ENCODE peak calls at places on chromosomes 16 and 17, in ten cellular contexts. One of them, this sample, is unnamed.

GRCh38 chr17:83183951-83184506 is 104.6 kb downstream of the METRNL start:
- DNase-seq in ovary: no peak
- DNase-seq in activated naive CD4-positive, alpha-beta T cell treated with Interleukin-2 at 50 U/mL for 16 hours: no peak
- DNase-seq in SHP77: no peak
- DNase-seq in MV-4-11: no peak
- DNase-seq in naive thymus-derived CD8-positive, alpha-beta T cell: no peak
- DNase-seq in Kasumi-1: no peak
- DNase-seq in astrocyte of the spinal cord: no peak
- DNase-seq in brain microvascular endothelial cell: no peak
- DNase-seq in endothelial cell: no peak
- DNase-seq in this sample: no peak

GRCh38 chr17:62656446-62656845 is 29.0 kb downstream of the MRC2 start:
- DNase-seq in ovary: no peak
- DNase-seq in activated naive CD4-positive, alpha-beta T cell treated with Interleukin-2 at 50 U/mL for 16 hours: no peak
- DNase-seq in SHP77: no peak
- DNase-seq in MV-4-11: no peak
- DNase-seq in naive thymus-derived CD8-positive, alpha-beta T cell: no peak
- DNase-seq in Kasumi-1: no peak
- DNase-seq in astrocyte of the spinal cord: no peak
- DNase-seq in brain microvascular endothelial cell: no peak
- DNase-seq in endothelial cell: no peak
- DNase-seq in this sample: no peak

GRCh38 chr17:81020767-81021497 is 14.0 kb upstream of the BAIAP2 start:
- DNase-seq in ovary: peak
- DNase-seq in activated naive CD4-positive, alpha-beta T cell treated with Interleukin-2 at 50 U/mL for 16 hours: no peak
- DNase-seq in SHP77: peak
- DNase-seq in MV-4-11: no peak
- DNase-seq in naive thymus-derived CD8-positive, alpha-beta T cell: no peak
- DNase-seq in Kasumi-1: no peak
- DNase-seq in astrocyte of the spinal cord: peak
- DNase-seq in brain microvascular endothelial cell: no peak
- DNase-seq in endothelial cell: no peak
- DNase-seq in this sample: no peak

GRCh38 chr17:34566873-34567272 is 12.5 kb upstream of the TMEM132E start:
- DNase-seq in ovary: no peak
- DNase-seq in activated naive CD4-positive, alpha-beta T cell treated with Interleukin-2 at 50 U/mL for 16 hours: no peak
- DNase-seq in SHP77: no peak
- DNase-seq in MV-4-11: no peak
- DNase-seq in naive thymus-derived CD8-positive, alpha-beta T cell: no peak
- DNase-seq in Kasumi-1: no peak
- DNase-seq in astrocyte of the spinal cord: no peak
- DNase-seq in brain microvascular endothelial cell: no peak
- DNase-seq in endothelial cell: no peak
- DNase-seq in this sample: no peak

GRCh38 chr16:30369091-30369937 is 980 bp downstream of the TBC1D10B start:
- DNase-seq in ovary: peak
- DNase-seq in activated naive CD4-positive, alpha-beta T cell treated with Interleukin-2 at 50 U/mL for 16 hours: peak
- DNase-seq in SHP77: no peak
- DNase-seq in MV-4-11: no peak
- DNase-seq in naive thymus-derived CD8-positive, alpha-beta T cell: no peak
- DNase-seq in Kasumi-1: no peak
- DNase-seq in astrocyte of the spinal cord: no peak
- DNase-seq in brain microvascular endothelial cell: no peak
- DNase-seq in endothelial cell: peak
- DNase-seq in this sample: peak

GRCh38 chr17:4450710-4451316 is 17.1 kb downstream of the SPNS3 start:
- DNase-seq in ovary: no peak
- DNase-seq in activated naive CD4-positive, alpha-beta T cell treated with Interleukin-2 at 50 U/mL for 16 hours: no peak
- DNase-seq in SHP77: no peak
- DNase-seq in MV-4-11: no peak
- DNase-seq in naive thymus-derived CD8-positive, alpha-beta T cell: no peak
- DNase-seq in Kasumi-1: no peak
- DNase-seq in astrocyte of the spinal cord: no peak
- DNase-seq in brain microvascular endothelial cell: no peak
- DNase-seq in endothelial cell: no peak
- DNase-seq in this sample: no peak

GRCh38 chr17:27477050-27477647 is 20.9 kb downstream of the KSR1 start:
- DNase-seq in ovary: no peak
- DNase-seq in activated naive CD4-positive, alpha-beta T cell treated with Interleukin-2 at 50 U/mL for 16 hours: no peak
- DNase-seq in SHP77: no peak
- DNase-seq in MV-4-11: no peak
- DNase-seq in naive thymus-derived CD8-positive, alpha-beta T cell: no peak
- DNase-seq in Kasumi-1: no peak
- DNase-seq in astrocyte of the spinal cord: no peak
- DNase-seq in brain microvascular endothelial cell: no peak
- DNase-seq in endothelial cell: no peak
- DNase-seq in this sample: no peak

GRCh38 chr17:68748381-68748780 is 147.2 kb upstream of the FAM20A start:
- DNase-seq in ovary: no peak
- DNase-seq in activated naive CD4-positive, alpha-beta T cell treated with Interleukin-2 at 50 U/mL for 16 hours: no peak
- DNase-seq in SHP77: no peak
- DNase-seq in MV-4-11: no peak
- DNase-seq in naive thymus-derived CD8-positive, alpha-beta T cell: no peak
- DNase-seq in Kasumi-1: no peak
- DNase-seq in astrocyte of the spinal cord: no peak
- DNase-seq in brain microvascular endothelial cell: no peak
- DNase-seq in endothelial cell: no peak
- DNase-seq in this sample: no peak

GRCh38 chr16:60077791-60078280 is 1343.7 kb upstream of the GOT2 start:
- DNase-seq in ovary: no peak
- DNase-seq in activated naive CD4-positive, alpha-beta T cell treated with Interleukin-2 at 50 U/mL for 16 hours: no peak
- DNase-seq in SHP77: no peak
- DNase-seq in MV-4-11: peak
- DNase-seq in naive thymus-derived CD8-positive, alpha-beta T cell: no peak
- DNase-seq in Kasumi-1: peak
- DNase-seq in astrocyte of the spinal cord: no peak
- DNase-seq in brain microvascular endothelial cell: no peak
- DNase-seq in endothelial cell: no peak
- DNase-seq in this sample: peak

GRCh38 chr17:17320188-17320910 is 17.2 kb downstream of the NT5M start:
- DNase-seq in ovary: no peak
- DNase-seq in activated naive CD4-positive, alpha-beta T cell treated with Interleukin-2 at 50 U/mL for 16 hours: no peak
- DNase-seq in SHP77: no peak
- DNase-seq in MV-4-11: no peak
- DNase-seq in naive thymus-derived CD8-positive, alpha-beta T cell: no peak
- DNase-seq in Kasumi-1: no peak
- DNase-seq in astrocyte of the spinal cord: no peak
- DNase-seq in brain microvascular endothelial cell: no peak
- DNase-seq in endothelial cell: no peak
- DNase-seq in this sample: no peak

GRCh38 chr16:83699817-83700216 is 108.0 kb upstream of the HSBP1 start:
- DNase-seq in ovary: no peak
- DNase-seq in activated naive CD4-positive, alpha-beta T cell treated with Interleukin-2 at 50 U/mL for 16 hours: no peak
- DNase-seq in SHP77: no peak
- DNase-seq in MV-4-11: no peak
- DNase-seq in naive thymus-derived CD8-positive, alpha-beta T cell: no peak
- DNase-seq in Kasumi-1: no peak
- DNase-seq in astrocyte of the spinal cord: no peak
- DNase-seq in brain microvascular endothelial cell: no peak
- DNase-seq in endothelial cell: no peak
- DNase-seq in this sample: no peak

GRCh38 chr17:19753049-19753444 is 4.9 kb upstream of the ALDH3A1 start:
- DNase-seq in ovary: no peak
- DNase-seq in activated naive CD4-positive, alpha-beta T cell treated with Interleukin-2 at 50 U/mL for 16 hours: no peak
- DNase-seq in SHP77: peak
- DNase-seq in MV-4-11: no peak
- DNase-seq in naive thymus-derived CD8-positive, alpha-beta T cell: no peak
- DNase-seq in Kasumi-1: no peak
- DNase-seq in astrocyte of the spinal cord: peak
- DNase-seq in brain microvascular endothelial cell: peak
- DNase-seq in endothelial cell: no peak
- DNase-seq in this sample: peak

GRCh38 chr17:72344613-72345012 is 223.8 kb downstream of the SOX9 start:
- DNase-seq in ovary: no peak
- DNase-seq in activated naive CD4-positive, alpha-beta T cell treated with Interleukin-2 at 50 U/mL for 16 hours: no peak
- DNase-seq in SHP77: no peak
- DNase-seq in MV-4-11: no peak
- DNase-seq in naive thymus-derived CD8-positive, alpha-beta T cell: no peak
- DNase-seq in Kasumi-1: no peak
- DNase-seq in astrocyte of the spinal cord: no peak
- DNase-seq in brain microvascular endothelial cell: no peak
- DNase-seq in endothelial cell: no peak
- DNase-seq in this sample: no peak

This sample was measured in NB4.